ENCODE peak calls at places on chromosomes 5 and 9, in four cellular contexts. One of them, this sample, is unnamed.

GRCh38 chr9:91419222-91420191 is 4.1 kb downstream of the NFIL3 start:
- DNase-seq in psoas muscle: peak; percentile 74
- DNase-seq in upper lobe of right lung: peak; percentile 68
- DNase-seq in GM23248: peak; percentile 97
- DNase-seq in this sample: no peak

GRCh38 chr5:129460951-129461815 is 1.1 kb downstream of the ADAMTS19 start:
- DNase-seq in psoas muscle: peak; percentile 16
- DNase-seq in upper lobe of right lung: peak; percentile 66
- DNase-seq in GM23248: peak; percentile 6
- DNase-seq in this sample: peak; percentile 76

GRCh38 chr5:179986328-179986727 is 78.6 kb upstream of the TBC1D9B start:
- DNase-seq in psoas muscle: no peak
- DNase-seq in upper lobe of right lung: no peak
- DNase-seq in GM23248: no peak
- DNase-seq in this sample: no peak

GRCh38 chr9:89020754-89021153 is 29.5 kb downstream of the S1PR3 start:
- DNase-seq in psoas muscle: no peak
- DNase-seq in upper lobe of right lung: no peak
- DNase-seq in GM23248: no peak
- DNase-seq in this sample: no peak

GRCh38 chr5:125209650-125210049 is 463.2 kb upstream of the ZNF608 start:
- DNase-seq in psoas muscle: peak; percentile 18
- DNase-seq in upper lobe of right lung: no peak
- DNase-seq in GM23248: peak; percentile 14
- DNase-seq in this sample: peak; percentile 26

GRCh38 chr9:80305136-80305535 is 733.4 kb downstream of the TLE4 start:
- DNase-seq in psoas muscle: no peak
- DNase-seq in upper lobe of right lung: no peak
- DNase-seq in GM23248: no peak
- DNase-seq in this sample: no peak

GRCh38 chr9:137971477-137972138 is 94.0 kb downstream of the CACNA1B start:
- DNase-seq in psoas muscle: no peak
- DNase-seq in upper lobe of right lung: peak; percentile 32
- DNase-seq in GM23248: no peak
- DNase-seq in this sample: no peak

GRCh38 chr5:142749321-142749720 is 20.9 kb upstream of the ARHGAP26 start:
- DNase-seq in psoas muscle: no peak
- DNase-seq in upper lobe of right lung: no peak
- DNase-seq in GM23248: peak; percentile 83
- DNase-seq in this sample: no peak

GRCh38 chr5:25948278-25948677 is 1090.1 kb downstream of the CDH9 start:
- DNase-seq in psoas muscle: no peak
- DNase-seq in upper lobe of right lung: no peak
- DNase-seq in GM23248: no peak
- DNase-seq in this sample: no peak

GRCh38 chr9:118121361-118121760 is 417.2 kb downstream of the TLR4 start:
- DNase-seq in psoas muscle: no peak
- DNase-seq in upper lobe of right lung: no peak
- DNase-seq in GM23248: no peak
- DNase-seq in this sample: no peak

GRCh38 chr9:120257483-120257882 is 322.5 kb downstream of the CDK5RAP2 start:
- DNase-seq in psoas muscle: no peak
- DNase-seq in upper lobe of right lung: no peak
- DNase-seq in GM23248: peak; percentile 61
- DNase-seq in this sample: no peak

GRCh38 chr5:33369470-33370134 is 71.2 kb upstream of the TARS1 start:
- DNase-seq in psoas muscle: no peak
- DNase-seq in upper lobe of right lung: no peak
- DNase-seq in GM23248: peak; percentile 64
- DNase-seq in this sample: no peak

GRCh38 chr5:36200513-36200912 is 41.2 kb downstream of the NADK2 start:
- DNase-seq in psoas muscle: no peak
- DNase-seq in upper lobe of right lung: no peak
- DNase-seq in GM23248: peak; percentile 40
- DNase-seq in this sample: no peak

GRCh38 chr9:100426532-100427365 is at the start of gene MSANTD3:
- DNase-seq in psoas muscle: peak; percentile 69
- DNase-seq in upper lobe of right lung: peak; percentile 86
- DNase-seq in GM23248: peak; percentile 88
- DNase-seq in this sample: peak; percentile 88

GRCh38 chr5:132456553-132457361 is 33.8 kb downstream of the IRF1 start:
- DNase-seq in psoas muscle: peak; percentile 77
- DNase-seq in upper lobe of right lung: peak; percentile 77
- DNase-seq in GM23248: peak; percentile 90
- DNase-seq in this sample: peak; percentile 82

GRCh38 chr5:65808818-65809217 is 86.8 kb downstream of the NLN start:
- DNase-seq in psoas muscle: no peak
- DNase-seq in upper lobe of right lung: no peak
- DNase-seq in GM23248: peak; percentile 68
- DNase-seq in this sample: no peak

GRCh38 chr5:178526796-178527457 is 63.3 kb downstream of the COL23A1 start:
- DNase-seq in psoas muscle: no peak
- DNase-seq in upper lobe of right lung: no peak
- DNase-seq in GM23248: no peak
- DNase-seq in this sample: no peak

GRCh38 chr9:88712484-88712883 is 177.5 kb downstream of the NXNL2 start:
- DNase-seq in psoas muscle: no peak
- DNase-seq in upper lobe of right lung: no peak
- DNase-seq in GM23248: no peak
- DNase-seq in this sample: no peak

GRCh38 chr9:116154334-116154975 is 864 bp downstream of the PAPPA start:
- DNase-seq in psoas muscle: peak; percentile 23
- DNase-seq in upper lobe of right lung: peak; percentile 65
- DNase-seq in GM23248: peak; percentile 64
- DNase-seq in this sample: peak; percentile 66

GRCh38 chr9:20988916-20989315 is 42.5 kb downstream of the HACD4 start:
- DNase-seq in psoas muscle: no peak
- DNase-seq in upper lobe of right lung: no peak
- DNase-seq in GM23248: peak; percentile 42
- DNase-seq in this sample: no peak

GRCh38 chr9:100525563-100525962 is 52.3 kb upstream of the CAVIN4 start:
- DNase-seq in psoas muscle: no peak
- DNase-seq in upper lobe of right lung: no peak
- DNase-seq in GM23248: no peak
- DNase-seq in this sample: no peak

GRCh38 chr5:60843693-60844428 is at the start of gene ELOVL7:
- DNase-seq in psoas muscle: peak; percentile 29
- DNase-seq in upper lobe of right lung: peak; percentile 92
- DNase-seq in GM23248: peak; percentile 51
- DNase-seq in this sample: peak; percentile 32

GRCh38 chr9:72539824-72540347 is 18.5 kb downstream of the TMC1 start:
- DNase-seq in psoas muscle: no peak
- DNase-seq in upper lobe of right lung: no peak
- DNase-seq in GM23248: peak; percentile 18
- DNase-seq in this sample: no peak

GRCh38 chr5:157930710-157931109 is 71.8 kb upstream of the CLINT1 start:
- DNase-seq in psoas muscle: no peak
- DNase-seq in upper lobe of right lung: no peak
- DNase-seq in GM23248: no peak
- DNase-seq in this sample: peak; percentile 67

GRCh38 chr5:141915881-141916336 is 7.8 kb upstream of the DELE1 start:
- DNase-seq in psoas muscle: no peak
- DNase-seq in upper lobe of right lung: no peak
- DNase-seq in GM23248: no peak
- DNase-seq in this sample: no peak

GRCh38 chr5:10874561-10874960 is 113.5 kb upstream of the DAP start:
- DNase-seq in psoas muscle: no peak
- DNase-seq in upper lobe of right lung: no peak
- DNase-seq in GM23248: no peak
- DNase-seq in this sample: no peak

GRCh38 chr9:127248241-127248640 is 16.3 kb upstream of the GARNL3 start:
- DNase-seq in psoas muscle: no peak
- DNase-seq in upper lobe of right lung: no peak
- DNase-seq in GM23248: no peak
- DNase-seq in this sample: no peak

GRCh38 chr9:69502671-69503301 is 169.4 kb downstream of the APBA1 start:
- DNase-seq in psoas muscle: no peak
- DNase-seq in upper lobe of right lung: no peak
- DNase-seq in GM23248: peak; percentile 56
- DNase-seq in this sample: no peak

GRCh38 chr5:101969752-101970151 is 326.3 kb downstream of the SLCO4C1 start:
- DNase-seq in psoas muscle: no peak
- DNase-seq in upper lobe of right lung: no peak
- DNase-seq in GM23248: no peak
- DNase-seq in this sample: no peak

GRCh38 chr5:54281933-54282332 is 28.4 kb downstream of the ARL15 start:
- DNase-seq in psoas muscle: no peak
- DNase-seq in upper lobe of right lung: no peak
- DNase-seq in GM23248: no peak
- DNase-seq in this sample: no peak

GRCh38 chr9:137174722-137175293 is 3.0 kb upstream of the TMEM210 start:
- DNase-seq in psoas muscle: no peak
- DNase-seq in upper lobe of right lung: no peak
- DNase-seq in GM23248: no peak
- DNase-seq in this sample: no peak

GRCh38 chr9:99158629-99159028 is 53.7 kb downstream of the TGFBR1 start:
- DNase-seq in psoas muscle: no peak
- DNase-seq in upper lobe of right lung: no peak
- DNase-seq in GM23248: peak; percentile 38
- DNase-seq in this sample: no peak

GRCh38 chr5:6649186-6649585 is 15.9 kb downstream of the SRD5A1 start:
- DNase-seq in psoas muscle: no peak
- DNase-seq in upper lobe of right lung: no peak
- DNase-seq in GM23248: no peak
- DNase-seq in this sample: no peak

GRCh38 chr5:5050797-5051196 is 89.3 kb upstream of the ADAMTS16 start:
- DNase-seq in psoas muscle: no peak
- DNase-seq in upper lobe of right lung: no peak
- DNase-seq in GM23248: no peak
- DNase-seq in this sample: no peak

GRCh38 chr9:3857673-3858072 is 331.9 kb upstream of the RFX3 start:
- DNase-seq in psoas muscle: no peak
- DNase-seq in upper lobe of right lung: no peak
- DNase-seq in GM23248: peak; percentile 89
- DNase-seq in this sample: no peak

GRCh38 chr9:120438111-120438510 is 141.9 kb downstream of the CDK5RAP2 start:
- DNase-seq in psoas muscle: no peak
- DNase-seq in upper lobe of right lung: no peak
- DNase-seq in GM23248: peak; percentile 28
- DNase-seq in this sample: no peak

GRCh38 chr5:34905564-34905963 is 9.7 kb downstream of the RAD1 start:
- DNase-seq in psoas muscle: no peak
- DNase-seq in upper lobe of right lung: no peak
- DNase-seq in GM23248: peak; percentile 54
- DNase-seq in this sample: no peak

GRCh38 chr5:132363431-132364112 is 5.9 kb upstream of the SLC22A5 start:
- DNase-seq in psoas muscle: no peak
- DNase-seq in upper lobe of right lung: no peak
- DNase-seq in GM23248: peak; percentile 98
- DNase-seq in this sample: no peak

GRCh38 chr5:135196483-135196882 is 162.5 kb upstream of the PITX1 start:
- DNase-seq in psoas muscle: no peak
- DNase-seq in upper lobe of right lung: no peak
- DNase-seq in GM23248: no peak
- DNase-seq in this sample: no peak

GRCh38 chr5:135193213-135194125 is 159.4 kb upstream of the PITX1 start:
- DNase-seq in psoas muscle: no peak
- DNase-seq in upper lobe of right lung: no peak
- DNase-seq in GM23248: peak; percentile 78
- DNase-seq in this sample: no peak

GRCh38 chr5:135194126-135194488 is 160.1 kb upstream of the PITX1 start:
- DNase-seq in psoas muscle: no peak
- DNase-seq in upper lobe of right lung: no peak
- DNase-seq in GM23248: no peak
- DNase-seq in this sample: no peak

GRCh38 chr5:135195267-135195603 is 161.2 kb upstream of the PITX1 start:
- DNase-seq in psoas muscle: no peak
- DNase-seq in upper lobe of right lung: no peak
- DNase-seq in GM23248: peak; percentile 35
- DNase-seq in this sample: peak; percentile 38

GRCh38 chr5:135194573-135195266 is 160.7 kb upstream of the PITX1 start:
- DNase-seq in psoas muscle: no peak
- DNase-seq in upper lobe of right lung: no peak
- DNase-seq in GM23248: peak; percentile 64
- DNase-seq in this sample: peak; percentile 68
- H3K27me3 ChIP-seq in psoas muscle: no peaks in the 10 kb centered on the region
- H3K27me3 ChIP-seq in upper lobe of right lung: peaks cover 26% of the 10 kb centered on the region
- H3K27me3 ChIP-seq in GM23248: peaks cover 12% of the 10 kb centered on the region
- H3K27me3 ChIP-seq in this sample: no peaks in the 10 kb centered on the region

GRCh38 chr5:154132718-154133307 is 57.7 kb upstream of the GALNT10 start:
- DNase-seq in psoas muscle: no peak
- DNase-seq in upper lobe of right lung: no peak
- DNase-seq in GM23248: no peak
- DNase-seq in this sample: no peak
- H3K4me3 ChIP-seq in psoas muscle: no peak overlapping the region
- H3K4me3 ChIP-seq in upper lobe of right lung: no peak overlapping the region
- H3K4me3 ChIP-seq in GM23248: no peak overlapping the region
- H3K4me3 ChIP-seq in this sample: no peak overlapping the region

DNA sequence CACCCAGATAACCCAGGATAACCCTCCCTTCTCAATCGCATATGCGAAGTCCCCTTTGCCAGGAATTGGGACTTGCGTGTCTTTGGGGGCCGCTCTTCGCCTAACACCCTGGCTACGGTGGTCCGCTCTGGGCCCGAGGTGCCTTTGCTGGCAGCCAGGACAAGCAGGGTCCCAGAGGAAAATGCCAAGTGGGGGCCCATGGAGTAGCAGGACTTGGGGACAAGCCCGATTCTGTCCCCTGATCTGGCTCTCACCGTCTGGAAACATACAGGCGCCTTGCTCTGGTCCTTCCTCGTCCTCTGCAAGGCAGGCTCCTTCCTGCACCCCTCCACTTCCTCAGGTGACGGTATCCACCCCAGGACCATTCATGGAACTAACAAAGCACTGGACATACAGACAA is 78.1 kb upstream of the UNC5A start:
- DNase-seq in psoas muscle: no peak
- DNase-seq in upper lobe of right lung: peak; percentile 52
- DNase-seq in GM23248: no peak
- DNase-seq in this sample: no peak
- H3K27me3 ChIP-seq in psoas muscle: peaks cover 59% of the 10 kb centered on the region
- H3K27me3 ChIP-seq in upper lobe of right lung: peaks cover 72% of the 10 kb centered on the region
- H3K27me3 ChIP-seq in GM23248: peaks cover 50% of the 10 kb centered on the region
- H3K27me3 ChIP-seq in this sample: no peaks in the 10 kb centered on the region

GRCh38 chr5:24067208-24067607 is 559.8 kb downstream of the PRDM9 start:
- DNase-seq in psoas muscle: no peak
- DNase-seq in upper lobe of right lung: no peak
- DNase-seq in GM23248: no peak
- DNase-seq in this sample: no peak

GRCh38 chr5:24068507-24068906 is 561.1 kb downstream of the PRDM9 start:
- DNase-seq in psoas muscle: no peak
- DNase-seq in upper lobe of right lung: no peak
- DNase-seq in GM23248: no peak
- DNase-seq in this sample: no peak

GRCh38 chr5:24065786-24066185 is 558.4 kb downstream of the PRDM9 start:
- DNase-seq in psoas muscle: no peak
- DNase-seq in upper lobe of right lung: no peak
- DNase-seq in GM23248: peak; percentile 49
- DNase-seq in this sample: no peak
- H3K4me3 ChIP-seq in psoas muscle: no peak overlapping the region
- H3K4me3 ChIP-seq in upper lobe of right lung: no peak overlapping the region
- H3K4me3 ChIP-seq in GM23248: no peak overlapping the region
- H3K4me3 ChIP-seq in this sample: no peak overlapping the region

This sample was measured in right cardiac atrium.